ENCODE peak calls at places on chromosome 17, in five cellular contexts. One of them, this sample, is unnamed.

GRCh38 chr17:13736915-13737314 is 135.2 kb upstream of the HS3ST3A1 start:
- DNase-seq in IMR-90: peak; percentile 46
- DNase-seq in A549: no peak
- DNase-seq in GM12878: no peak
- DNase-seq in K562: no peak
- DNase-seq in this sample: no peak

GRCh38 chr17:31248986-31249385 is 48.1 kb downstream of the OMG start:
- DNase-seq in IMR-90: peak; percentile 78
- DNase-seq in A549: no peak
- DNase-seq in GM12878: no peak
- DNase-seq in K562: no peak
- DNase-seq in this sample: no peak

GRCh38 chr17:31753011-31753410 is 106.0 kb downstream of the COPRS start:
- DNase-seq in IMR-90: no peak
- DNase-seq in A549: no peak
- DNase-seq in GM12878: no peak
- DNase-seq in K562: no peak
- DNase-seq in this sample: no peak

GRCh38 chr17:15935891-15936290 is 9.0 kb upstream of the ADORA2B start:
- DNase-seq in IMR-90: no peak
- DNase-seq in A549: no peak
- DNase-seq in GM12878: no peak
- DNase-seq in K562: no peak
- DNase-seq in this sample: no peak

GRCh38 chr17:51091635-51092034 is 29.0 kb downstream of the SPAG9 start:
- DNase-seq in IMR-90: no peak
- DNase-seq in A549: no peak
- DNase-seq in GM12878: no peak
- DNase-seq in K562: no peak
- DNase-seq in this sample: no peak

GRCh38 chr17:81684442-81684911 is 666 bp downstream of the HGS start:
- DNase-seq in IMR-90: peak; percentile 88
- DNase-seq in A549: peak; percentile 77
- DNase-seq in GM12878: no peak
- DNase-seq in K562: peak; percentile 61
- DNase-seq in this sample: peak; percentile 23

GRCh38 chr17:34248807-34249496 is 6.1 kb upstream of the CCL2 start:
- DNase-seq in IMR-90: no peak
- DNase-seq in A549: no peak
- DNase-seq in GM12878: no peak
- DNase-seq in K562: no peak
- DNase-seq in this sample: no peak

GRCh38 chr17:36846410-36847292 is 90.6 kb upstream of the LHX1 start:
- DNase-seq in IMR-90: no peak
- DNase-seq in A549: no peak
- DNase-seq in GM12878: no peak
- DNase-seq in K562: no peak
- DNase-seq in this sample: no peak

GRCh38 chr17:64491034-64491860 is 5.6 kb downstream of the POLG2 start:
- DNase-seq in IMR-90: peak; percentile 42
- DNase-seq in A549: no peak
- DNase-seq in GM12878: no peak
- DNase-seq in K562: no peak
- DNase-seq in this sample: no peak

GRCh38 chr17:82228842-82229685 is at the start of gene SLC16A3:
- DNase-seq in IMR-90: peak; percentile 75
- DNase-seq in A549: no peak
- DNase-seq in GM12878: no peak
- DNase-seq in K562: no peak
- DNase-seq in this sample: peak; percentile 94

GRCh38 chr17:50027639-50028206 is 28.2 kb upstream of the ITGA3 start:
- DNase-seq in IMR-90: peak; percentile 96
- DNase-seq in A549: peak; percentile 98
- DNase-seq in GM12878: no peak
- DNase-seq in K562: peak; percentile 5
- DNase-seq in this sample: peak; percentile 56

GRCh38 chr17:59561042-59561441 is 4.4 kb upstream of the DHX40 start:
- DNase-seq in IMR-90: peak; percentile 3
- DNase-seq in A549: peak; percentile 56
- DNase-seq in GM12878: no peak
- DNase-seq in K562: peak; percentile 58
- DNase-seq in this sample: peak; percentile 43

GRCh38 chr17:10492004-10492403 is 22.6 kb upstream of the MYH4 start:
- DNase-seq in IMR-90: no peak
- DNase-seq in A549: no peak
- DNase-seq in GM12878: no peak
- DNase-seq in K562: no peak
- DNase-seq in this sample: no peak

GRCh38 chr17:73902416-73903181 is 258.4 kb upstream of the SDK2 start:
- DNase-seq in IMR-90: no peak
- DNase-seq in A549: no peak
- DNase-seq in GM12878: no peak
- DNase-seq in K562: no peak
- DNase-seq in this sample: no peak

GRCh38 chr17:11245187-11245586 is 4.2 kb downstream of the SHISA6 start:
- DNase-seq in IMR-90: no peak
- DNase-seq in A549: no peak
- DNase-seq in GM12878: no peak
- DNase-seq in K562: no peak
- DNase-seq in this sample: peak; percentile 19

GRCh38 chr17:63927464-63928171 is 4.5 kb downstream of the CD79B start:
- DNase-seq in IMR-90: no peak
- DNase-seq in A549: no peak
- DNase-seq in GM12878: no peak
- DNase-seq in K562: no peak
- DNase-seq in this sample: peak; percentile 15

GRCh38 chr17:46769531-46770438 is 48.7 kb downstream of the WNT3 start:
- DNase-seq in IMR-90: no peak
- DNase-seq in A549: no peak
- DNase-seq in GM12878: no peak
- DNase-seq in K562: no peak
- DNase-seq in this sample: peak; percentile 51

GRCh38 chr17:59786536-59787319 is 79.3 kb downstream of the VMP1 start:
- DNase-seq in IMR-90: peak; percentile 100
- DNase-seq in A549: peak; percentile 81
- DNase-seq in GM12878: peak; percentile 100
- DNase-seq in K562: peak; percentile 82
- DNase-seq in this sample: peak; percentile 32

GRCh38 chr17:11268176-11268575 is 27.2 kb downstream of the SHISA6 start:
- DNase-seq in IMR-90: no peak
- DNase-seq in A549: no peak
- DNase-seq in GM12878: no peak
- DNase-seq in K562: no peak
- DNase-seq in this sample: no peak

GRCh38 chr17:35612924-35613521 is 25.9 kb downstream of the AP2B1 start:
- DNase-seq in IMR-90: peak; percentile 65
- DNase-seq in A549: no peak
- DNase-seq in GM12878: no peak
- DNase-seq in K562: no peak
- DNase-seq in this sample: peak; percentile 52

GRCh38 chr17:40806131-40806530 is 6.4 kb upstream of the KRT28 start:
- DNase-seq in IMR-90: no peak
- DNase-seq in A549: no peak
- DNase-seq in GM12878: no peak
- DNase-seq in K562: no peak
- DNase-seq in this sample: no peak

GRCh38 chr17:40812639-40813038 is 9.8 kb downstream of the KRT10 start:
- DNase-seq in IMR-90: no peak
- DNase-seq in A549: no peak
- DNase-seq in GM12878: no peak
- DNase-seq in K562: no peak
- DNase-seq in this sample: no peak

GRCh38 chr17:40810505-40810904 is 10.7 kb upstream of the KRT28 start:
- DNase-seq in IMR-90: peak; percentile 67
- DNase-seq in A549: peak; percentile 53
- DNase-seq in GM12878: no peak
- DNase-seq in K562: no peak
- DNase-seq in this sample: no peak

GRCh38 chr17:40813804-40814203 is 8.6 kb downstream of the KRT10 start:
- DNase-seq in IMR-90: peak; percentile 47
- DNase-seq in A549: no peak
- DNase-seq in GM12878: no peak
- DNase-seq in K562: no peak
- DNase-seq in this sample: no peak

GRCh38 chr17:40809721-40810421 is 10.1 kb upstream of the KRT28 start:
- DNase-seq in IMR-90: peak; percentile 43
- DNase-seq in A549: no peak
- DNase-seq in GM12878: no peak
- DNase-seq in K562: no peak
- DNase-seq in this sample: no peak
- H3K4me2 ChIP-seq in IMR-90: peak overlapping the region; percentile 73
- H3K4me2 ChIP-seq in A549: peak overlapping the region; percentile 70
- H3K4me2 ChIP-seq in GM12878: no peak overlapping the region
- H3K4me2 ChIP-seq in K562: no peak overlapping the region
- H3K4me2 ChIP-seq in this sample: no peak overlapping the region

DNA sequence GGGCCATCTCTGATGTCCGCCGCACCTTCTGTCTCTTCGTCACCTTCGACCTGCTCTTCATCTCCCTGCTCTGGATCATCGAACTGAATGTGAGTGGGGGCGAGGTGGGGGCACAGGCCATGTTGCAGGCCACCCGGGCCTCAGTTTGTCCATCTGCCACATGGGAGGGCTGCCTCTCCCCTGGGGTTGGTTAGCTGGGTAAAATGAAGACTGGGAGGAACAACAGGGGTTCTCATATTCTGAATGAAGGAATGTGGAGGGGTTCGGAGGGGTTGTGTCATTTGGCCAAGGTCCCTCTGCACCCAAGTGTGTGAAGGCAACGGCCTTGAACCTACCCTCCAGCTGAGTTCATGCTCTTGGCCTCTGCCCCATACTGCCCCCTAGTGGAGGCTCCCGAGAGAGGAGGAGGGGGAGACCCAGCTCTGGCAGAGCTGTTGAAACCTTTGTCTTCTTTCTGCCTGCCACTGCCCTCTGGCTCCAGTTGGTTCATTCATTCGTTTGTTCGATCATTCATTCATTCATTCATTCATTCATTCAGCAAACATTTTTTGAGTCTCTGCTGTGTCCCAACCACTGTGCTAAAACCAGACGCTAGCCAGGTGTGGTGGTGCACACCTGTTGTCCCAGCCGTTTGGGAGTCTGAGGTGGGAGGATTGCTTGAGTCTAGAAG is 11.4 kb upstream of the TCAP start:
- DNase-seq in IMR-90: no peak
- DNase-seq in A549: peak; percentile 91
- DNase-seq in GM12878: no peak
- DNase-seq in K562: peak; percentile 91
- DNase-seq in this sample: peak; percentile 92
- TF ChIP-seq RCOR1 in IMR-90: no peak
- TF ChIP-seq RCOR1 in A549: no peak
- TF ChIP-seq RCOR1 in GM12878: no peak
- TF ChIP-seq RCOR1 in K562: no peak
- TF ChIP-seq RCOR1 in this sample: no peak

DNA sequence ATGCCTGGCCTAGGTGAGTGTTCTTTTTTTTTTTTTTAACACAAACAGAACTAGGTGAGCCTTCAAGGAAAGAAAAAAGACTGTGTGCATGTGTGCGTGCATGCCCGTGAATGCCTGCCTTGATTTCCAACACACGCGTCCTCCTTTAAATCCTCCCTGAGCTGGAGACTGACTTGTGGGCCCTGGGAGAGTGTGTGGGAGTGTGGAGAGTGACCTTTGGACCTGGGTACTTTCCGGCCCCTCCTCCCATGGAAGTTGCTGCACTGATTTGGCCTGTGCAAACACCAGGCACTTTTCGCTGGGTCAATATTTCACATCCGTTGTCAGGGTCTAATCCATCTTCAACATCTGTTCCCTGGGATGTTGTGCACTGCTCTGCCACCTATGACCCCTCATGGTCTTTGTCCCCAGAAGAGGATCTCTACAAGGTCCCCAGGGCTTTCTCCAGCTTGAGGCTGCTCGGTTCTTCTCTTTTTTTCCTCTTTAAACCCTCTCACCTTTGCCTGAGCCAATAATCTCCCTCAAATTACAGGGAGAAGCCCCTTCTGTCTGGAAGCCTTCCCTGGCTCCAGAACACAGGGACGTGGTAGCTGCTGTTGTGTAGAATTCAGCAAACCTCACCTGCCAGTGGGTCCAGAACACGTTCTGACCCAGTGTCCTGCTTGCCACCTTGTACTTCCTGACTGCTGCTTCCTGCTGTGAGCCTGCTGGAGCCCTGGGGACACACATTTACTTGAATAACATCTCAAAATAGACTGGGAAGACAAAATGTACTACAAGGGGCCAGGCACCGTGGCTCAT is 20.8 kb upstream of the ATP5MC1 start:
- DNase-seq in IMR-90: no peak
- DNase-seq in A549: peak; percentile 85
- DNase-seq in GM12878: no peak
- DNase-seq in K562: peak; percentile 39
- DNase-seq in this sample: no peak
- TF ChIP-seq CTCF in IMR-90: no peak
- TF ChIP-seq CTCF in A549: no peak
- TF ChIP-seq CTCF in GM12878: no peak
- TF ChIP-seq CTCF in K562: no peak
- TF ChIP-seq CTCF in this sample: no peak

DNA sequence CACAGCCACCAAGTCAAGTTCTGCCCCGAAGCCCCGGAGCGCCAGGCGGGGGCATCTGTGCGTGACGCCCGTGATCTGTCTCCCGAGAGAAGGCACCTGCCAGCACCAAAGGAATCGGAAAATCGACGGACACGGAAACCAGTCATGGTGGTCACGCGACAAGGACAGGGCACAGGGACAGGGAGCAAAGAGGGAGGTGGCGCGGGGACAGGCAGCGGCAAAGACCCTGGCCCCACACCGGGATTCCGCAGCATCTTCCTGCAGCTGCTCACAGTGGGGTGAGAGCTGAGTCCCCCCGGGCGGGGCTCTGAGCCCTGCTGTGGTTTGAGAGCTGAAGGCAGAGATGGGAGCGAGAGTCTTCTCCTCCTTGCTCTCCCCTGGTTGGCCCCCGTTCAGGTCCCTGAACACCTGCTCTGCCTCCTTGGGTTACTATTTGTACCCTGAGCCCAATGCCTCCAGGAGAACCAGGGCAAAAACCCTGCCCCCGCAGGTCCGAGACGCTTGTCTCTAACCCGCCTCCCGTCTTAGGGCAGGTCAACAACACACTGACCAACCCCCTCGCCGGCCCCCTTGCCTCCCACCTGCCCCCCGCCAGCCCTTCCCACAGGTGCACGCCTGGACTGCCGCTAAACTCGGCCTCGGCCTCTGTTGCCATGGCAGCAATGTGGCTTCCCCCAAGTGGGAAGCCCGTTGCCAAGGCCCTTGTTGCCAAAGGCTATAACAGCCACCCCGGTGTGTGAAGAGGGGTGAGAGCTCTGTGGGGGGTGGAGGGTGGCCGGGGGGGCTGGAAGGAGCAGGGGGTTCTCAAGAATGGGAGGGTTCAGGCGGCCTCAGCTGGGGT is 56.2 kb downstream of the ABR start:
- DNase-seq in IMR-90: no peak
- DNase-seq in A549: no peak
- DNase-seq in GM12878: no peak
- DNase-seq in K562: no peak
- DNase-seq in this sample: peak; percentile 51
- H3K4me2 ChIP-seq in IMR-90: no peak overlapping the region
- H3K4me2 ChIP-seq in A549: peak overlapping the region; percentile 59
- H3K4me2 ChIP-seq in GM12878: no peak overlapping the region
- H3K4me2 ChIP-seq in K562: no peak overlapping the region
- H3K4me2 ChIP-seq in this sample: no peak overlapping the region